ENCODE peak calls at places on chromosomes 1 and 21, in six cellular contexts. N is D721Med, T is lung, F is nephron progenitor cell, J is pancreas, U is MCF 10A. C is an unnamed sample.

GRCh38 chr1:171590022-171590421 is 32.0 kb upstream of the MYOCOS start:
- DNase-seq in N (no peak), T (no peak), F (no peak), J (no peak), U (no peak), C (no peak)

GRCh38 chr1:216521477-216521876 is 98.2 kb upstream of the USH2A start:
- DNase-seq in N (no peak), T (no peak), F (no peak), J (no peak), U (no peak), C (no peak)

GRCh38 chr1:231663211-231663792 is 36.7 kb downstream of the DISC1 start:
- DNase-seq in N (no peak), T (no peak), F (no peak), J (no peak), U (peak), C (no peak)

GRCh38 chr1:190067592-190067991 is 410.1 kb downstream of the BRINP3 start:
- DNase-seq in N (no peak), T (no peak), F (no peak), J (no peak), U (peak), C (no peak)

GRCh38 chr1:1183221-1183747 is 9.6 kb downstream of the TTLL10 start:
- DNase-seq in N (no peak), T (no peak), F (peak), J (peak), U (no peak), C (no peak)

GRCh38 chr1:83998205-83998598 is 730 bp downstream of the TTLL7 start:
- DNase-seq in N (no peak), T (peak), F (no peak), J (no peak), U (no peak), C (no peak)

GRCh38 chr1:64896546-64896945 is 69.8 kb downstream of the JAK1 start:
- DNase-seq in N (no peak), T (no peak), F (no peak), J (no peak), U (no peak), C (no peak)

GRCh38 chr21:45388011-45388521 is 16.9 kb upstream of the COL18A1 start:
- DNase-seq in N (no peak), T (no peak), F (no peak), J (peak), U (no peak), C (no peak)

GRCh38 chr1:154747841-154748766 is 122.0 kb downstream of the KCNN3 start:
- DNase-seq in N (peak), T (no peak), F (no peak), J (no peak), U (no peak), C (no peak)

GRCh38 chr1:38608202-38608864 is 251.2 kb downstream of the RRAGC start:
- DNase-seq in N (peak), T (no peak), F (peak), J (no peak), U (peak), C (no peak)
- TF ChIP-seq CTCF in N (peak), T (no peak), F (peak), J (no peak), U (peak), C (no peak)

GRCh38 chr1:6624712-6625578 is at the start of gene THAP3:
- DNase-seq in N (peak), T (peak), F (peak), J (peak), U (peak), C (peak)
- TF ChIP-seq CTCF in N (peak), T (no peak), F (no peak), J (no peak), U (no peak), C (no peak)

DNA sequence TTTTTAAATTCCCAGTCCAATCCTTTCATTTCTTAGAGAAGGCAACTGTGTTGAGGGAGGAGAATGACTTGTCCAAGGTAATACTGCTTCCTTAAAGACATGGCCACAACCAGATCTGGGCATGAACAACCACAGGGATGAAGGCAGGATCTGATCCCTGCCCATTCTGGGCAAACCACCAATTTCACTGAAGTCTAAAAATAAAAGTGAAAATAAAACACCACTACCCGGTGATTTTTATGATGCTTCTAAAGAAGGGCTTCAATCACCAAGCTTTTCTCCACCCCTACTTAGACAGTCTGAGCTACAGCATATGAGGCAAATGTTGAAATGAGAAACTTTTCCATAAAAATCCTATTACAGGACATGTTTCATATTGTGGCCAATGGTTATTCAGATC is 133.0 kb downstream of the PTPN14 start:
- DNase-seq in N (no peak), T (no peak), F (no peak), J (no peak), U (peak), C (no peak)
- TF ChIP-seq CTCF in N (no peak), T (no peak), F (no peak), J (no peak), U (no peak), C (no peak)

GRCh38 chr1:6358144-6358624 is 35.4 kb downstream of the ACOT7 start:
- DNase-seq in N (no peak), T (no peak), F (no peak), J (no peak), U (peak), C (no peak)

GRCh38 chr1:6358757-6359567 is 34.6 kb downstream of the ACOT7 start:
- DNase-seq in N (no peak), T (no peak), F (no peak), J (no peak), U (no peak), C (no peak)

GRCh38 chr1:6359568-6360496 is 33.7 kb downstream of the ACOT7 start:
- DNase-seq in N (no peak), T (peak), F (peak), J (peak), U (peak), C (no peak)

GRCh38 chr1:6355621-6356020 is 37.9 kb downstream of the ACOT7 start:
- DNase-seq in N (no peak), T (no peak), F (no peak), J (no peak), U (no peak), C (no peak)

DNA sequence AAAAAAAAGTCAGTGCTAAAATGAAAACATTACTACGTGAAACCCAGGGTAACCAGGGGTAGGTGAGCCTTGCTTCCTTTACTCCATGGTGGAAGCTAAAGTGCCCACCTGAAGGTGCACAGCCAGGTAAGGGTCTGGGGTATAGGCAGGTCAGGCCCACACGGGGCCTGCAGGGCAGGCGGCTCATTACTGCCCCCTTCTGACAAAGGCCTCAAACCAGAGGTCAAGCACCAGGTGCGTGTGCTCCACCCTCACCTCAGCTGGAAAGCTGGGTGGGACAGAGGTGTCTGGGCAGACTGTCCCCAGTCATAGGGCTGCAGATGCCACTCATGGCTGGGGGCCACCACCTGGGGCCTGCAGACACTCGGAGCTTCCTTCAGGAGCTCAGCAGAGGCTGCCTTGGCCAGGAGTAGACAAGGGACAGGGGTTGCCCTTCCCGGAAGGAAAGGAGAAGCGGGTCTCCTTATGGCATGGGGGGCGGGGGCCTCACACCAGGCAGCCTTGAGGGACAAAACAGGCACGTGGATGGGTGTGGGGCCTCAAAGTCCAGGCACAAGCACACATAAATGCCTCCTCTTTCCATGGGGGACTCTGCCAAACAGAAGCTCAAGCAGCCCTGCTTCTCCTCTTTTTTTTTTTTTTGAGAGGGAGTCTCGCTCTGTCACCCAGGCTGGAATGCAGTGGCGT is 36.2 kb downstream of the ACOT7 start:
- DNase-seq in N (no peak), T (no peak), F (no peak), J (no peak), U (no peak), C (no peak)
- TF ChIP-seq CTCF in N (peak), T (no peak), F (no peak), J (no peak), U (no peak), C (no peak)

GRCh38 chr1:160544647-160545046 is 21.6 kb upstream of the SLAMF6 start:
- DNase-seq in N (no peak), T (no peak), F (no peak), J (no peak), U (peak), C (no peak)
- TF ChIP-seq CTCF in N (peak), T (no peak), F (peak), J (no peak), U (peak), C (no peak)

GRCh38 chr1:166813508-166814223 is 25.6 kb upstream of the POGK start:
- DNase-seq in N (no peak), T (no peak), F (no peak), J (no peak), U (no peak), C (no peak)
- TF ChIP-seq CTCF in N (peak), T (no peak), F (no peak), J (no peak), U (no peak), C (no peak)

GRCh38 chr1:203368624-203369451 is 17.9 kb upstream of the FMOD start:
- DNase-seq in N (no peak), T (peak), F (no peak), J (no peak), U (peak), C (no peak)
- TF ChIP-seq CTCF in N (peak), T (peak), F (no peak), J (no peak), U (peak), C (peak)

GRCh38 chr21:44092201-44092600 is 15.0 kb upstream of the PWP2 start:
- DNase-seq in N (no peak), T (peak), F (no peak), J (peak), U (no peak), C (no peak)

GRCh38 chr21:44094832-44095231 is 12.4 kb upstream of the PWP2 start:
- DNase-seq in N (no peak), T (peak), F (no peak), J (no peak), U (no peak), C (no peak)

GRCh38 chr21:44089001-44089911 is 17.9 kb upstream of the PWP2 start:
- DNase-seq in N (no peak), T (peak), F (no peak), J (peak), U (no peak), C (no peak)

GRCh38 chr21:44090332-44090731 is 16.9 kb upstream of the PWP2 start:
- DNase-seq in N (no peak), T (peak), F (no peak), J (peak), U (no peak), C (no peak)

GRCh38 chr21:44093761-44094160 is 13.4 kb upstream of the PWP2 start:
- DNase-seq in N (no peak), T (peak), F (no peak), J (no peak), U (no peak), C (no peak)
- TF ChIP-seq CTCF in N (no peak), T (no peak), F (no peak), J (no peak), U (no peak), C (no peak)

GRCh38 chr1:201401700-201402099 is 2.6 kb upstream of the LAD1 start:
- DNase-seq in N (no peak), T (no peak), F (no peak), J (no peak), U (no peak), C (no peak)

GRCh38 chr1:201397675-201398074 is 1.4 kb downstream of the LAD1 start:
- DNase-seq in N (no peak), T (no peak), F (no peak), J (no peak), U (peak), C (no peak)

GRCh38 chr1:201399018-201399351 is at the start of gene LAD1:
- DNase-seq in N (no peak), T (no peak), F (no peak), J (no peak), U (no peak), C (no peak)

GRCh38 chr1:201400257-201401230 is 1.4 kb upstream of the LAD1 start:
- DNase-seq in N (no peak), T (peak), F (no peak), J (no peak), U (no peak), C (no peak)

GRCh38 chr1:201399352-201400126 is 415 bp upstream of the LAD1 start:
- DNase-seq in N (no peak), T (peak), F (peak), J (peak), U (peak), C (no peak)
- TF ChIP-seq CTCF in N (no peak), T (no peak), F (no peak), J (no peak), U (no peak), C (no peak)